ENCODE peak calls at places on chromosome 19, in ten cellular contexts. O is cardiac muscle cell, G is tibial artery, B is suprapubic skin, U is fibroblast of lung, F is spleen, M is body of pancreas, N is endodermal cell, K is uterus, V is stomach. W is an unnamed sample.

GRCh38 chr19:22052644-22053013 is 345 bp downstream of the ZNF257 start:
- DNase-seq in O (no peak), G (no peak), B (no peak), U (no peak), F (peak; percentile 79), M (peak; percentile 35), N (no peak), K (no peak), V (no peak), W (no peak)

GRCh38 chr19:5134683-5135082 is 165.8 kb downstream of the KDM4B start:
- DNase-seq in O (no peak), G (no peak), B (no peak), U (no peak), F (no peak), M (no peak), N (no peak), K (no peak), V (no peak), W (no peak)

GRCh38 chr19:48746738-48747575 is at the start of gene IZUMO1:
- DNase-seq in O (peak; percentile 82), G (peak; percentile 68), B (no peak), U (peak; percentile 87), F (peak; percentile 84), M (peak; percentile 82), N (peak; percentile 95), K (peak; percentile 74), V (peak; percentile 61), W (no peak)

GRCh38 chr19:42370068-42370520 is 20.0 kb downstream of the CNFN start:
- DNase-seq in O (no peak), G (no peak), B (no peak), U (no peak), F (no peak), M (no peak), N (peak; percentile 87), K (no peak), V (no peak), W (peak; percentile 89)

GRCh38 chr19:23509686-23510450 is 114.6 kb upstream of the ZNF91 start:
- DNase-seq in O (no peak), G (no peak), B (no peak), U (no peak), F (no peak), M (no peak), N (no peak), K (no peak), V (no peak), W (no peak)

GRCh38 chr19:50851620-50852019 is 3.1 kb upstream of the KLK3 start:
- DNase-seq in O (no peak), G (no peak), B (no peak), U (no peak), F (no peak), M (no peak), N (no peak), K (no peak), V (no peak), W (no peak)

GRCh38 chr19:45469835-45470146 is 2.0 kb downstream of the FOSB start:
- DNase-seq in O (peak; percentile 95), G (no peak), B (no peak), U (no peak), F (no peak), M (no peak), N (no peak), K (no peak), V (peak; percentile 91), W (no peak)

GRCh38 chr19:11377237-11377636 is 2.8 kb downstream of the SWSAP1 start:
- DNase-seq in O (no peak), G (peak; percentile 63), B (no peak), U (peak; percentile 91), F (no peak), M (peak; percentile 26), N (no peak), K (peak; percentile 84), V (no peak), W (no peak)

GRCh38 chr19:3515891-3516422 is 9.8 kb downstream of the FZR1 start:
- DNase-seq in O (no peak), G (no peak), B (no peak), U (peak; percentile 60), F (no peak), M (no peak), N (no peak), K (no peak), V (no peak), W (no peak)

DNA sequence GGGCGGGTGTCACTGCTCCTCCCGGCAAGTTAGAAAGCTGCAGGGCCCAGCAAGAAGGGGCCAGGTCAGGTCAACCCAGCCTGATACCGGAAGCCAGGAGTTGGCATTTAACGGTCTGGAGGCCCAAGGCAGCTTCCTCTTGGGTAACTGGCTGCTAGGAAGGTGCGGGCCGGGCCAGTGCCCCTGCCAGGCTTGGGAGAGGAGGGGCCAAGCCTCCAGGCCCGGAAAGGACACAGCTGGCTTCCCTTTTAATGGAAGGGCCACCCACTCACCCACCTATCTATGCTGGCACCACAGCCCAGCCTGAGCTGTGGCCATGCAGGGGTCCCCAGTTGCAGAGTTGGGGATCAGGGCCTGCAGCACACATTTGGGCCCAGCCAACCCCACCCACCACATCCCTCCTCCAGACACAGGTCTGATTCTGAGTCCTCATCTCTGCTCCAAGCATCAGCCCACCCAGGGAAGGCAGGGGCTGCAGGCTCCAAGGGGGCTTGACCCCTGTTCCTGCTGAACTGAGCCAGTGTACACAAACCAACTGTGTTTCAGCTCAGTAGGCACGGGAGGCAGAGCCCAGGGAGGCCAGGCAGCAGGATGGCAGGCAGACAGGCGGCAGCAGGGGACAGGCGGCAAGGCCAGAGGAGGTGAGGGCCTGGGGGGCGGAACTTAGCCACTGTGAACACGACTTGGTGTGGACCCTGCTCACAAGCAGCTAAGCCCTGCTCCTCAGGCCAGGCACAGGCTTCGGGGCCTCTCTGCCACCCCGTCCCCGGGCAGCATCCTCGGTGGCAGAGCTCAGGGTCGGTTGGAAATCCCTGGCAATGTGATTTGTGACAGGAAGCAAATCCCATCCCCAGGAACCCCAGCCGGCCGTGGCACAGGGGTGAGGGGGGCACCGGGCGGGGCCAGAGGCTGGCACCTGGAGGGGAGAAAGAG is 40.8 kb downstream of the ZSWIM4 start:
- DNase-seq in O (no peak), G (peak; percentile 64), B (no peak), U (no peak), F (peak; percentile 93), M (no peak), N (peak; percentile 47), K (peak; percentile 50), V (no peak), W (no peak)
- H3K27ac ChIP-seq in O (no peak overlapping the region), G (peak overlapping the region; percentile 99), B (peak overlapping the region; percentile 100), U (peak overlapping the region; percentile 82), F (peak overlapping the region; percentile 100), M (no peak overlapping the region), N (no peak overlapping the region), K (peak overlapping the region; percentile 100), V (peak overlapping the region; percentile 98), W (no peak overlapping the region)

GRCh38 chr19:1968279-1969175 is 27.6 kb downstream of the CSNK1G2 start:
- DNase-seq in O (peak; percentile 11), G (no peak), B (no peak), U (no peak), F (no peak), M (no peak), N (no peak), K (no peak), V (no peak), W (no peak)
- H3K36me3 ChIP-seq in O (no peaks in the 10 kb centered on the region), G (peaks cover 18% of the 10 kb centered on the region), B (peaks cover 25% of the 10 kb centered on the region), U (no peaks in the 10 kb centered on the region), F (peaks cover 22% of the 10 kb centered on the region), M (no peaks in the 10 kb centered on the region), N (peaks cover 16% of the 10 kb centered on the region), K (no peaks in the 10 kb centered on the region), V (peaks cover 39% of the 10 kb centered on the region), W (peaks cover 8% of the 10 kb centered on the region)

DNA sequence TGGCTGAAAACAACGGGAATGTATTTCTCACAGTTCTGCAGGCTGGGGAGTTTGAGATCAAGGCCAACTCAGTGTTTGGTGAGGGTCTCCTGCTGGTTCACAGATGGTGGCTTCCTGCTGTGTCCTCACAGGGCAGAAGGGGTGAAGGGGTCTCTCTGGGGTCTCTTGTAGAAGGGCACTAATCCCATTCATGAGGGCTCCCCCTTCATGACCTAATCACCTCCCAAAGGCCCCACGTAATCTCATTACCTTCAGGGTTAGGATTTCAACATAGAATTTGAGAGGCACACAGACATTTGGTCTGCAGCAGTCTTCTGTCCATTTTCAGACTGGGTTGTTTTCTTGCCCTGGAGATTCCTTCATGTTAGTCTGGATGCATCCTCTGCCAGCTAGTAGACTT is 11.6 kb downstream of the ZNF444 start:
- DNase-seq in O (no peak), G (no peak), B (no peak), U (no peak), F (no peak), M (no peak), N (no peak), K (no peak), V (no peak), W (no peak)
- H3K27ac ChIP-seq in O (no peak overlapping the region), G (no peak overlapping the region), B (no peak overlapping the region), U (no peak overlapping the region), F (no peak overlapping the region), M (peak overlapping the region; percentile 27), N (peak overlapping the region; percentile 5), K (no peak overlapping the region), V (peak overlapping the region; percentile 49), W (no peak overlapping the region)

GRCh38 chr19:32363632-32364031 is 18.2 kb downstream of the ZNF507 start:
- DNase-seq in O (no peak), G (no peak), B (no peak), U (no peak), F (no peak), M (no peak), N (no peak), K (no peak), V (no peak), W (no peak)

GRCh38 chr19:32361574-32362317 is 16.3 kb downstream of the ZNF507 start:
- DNase-seq in O (no peak), G (no peak), B (no peak), U (no peak), F (no peak), M (no peak), N (no peak), K (no peak), V (no peak), W (no peak)

GRCh38 chr19:32364040-32364439 is 18.6 kb downstream of the ZNF507 start:
- DNase-seq in O (no peak), G (no peak), B (no peak), U (no peak), F (no peak), M (no peak), N (no peak), K (no peak), V (no peak), W (no peak)

GRCh38 chr19:32363175-32363574 is 17.8 kb downstream of the ZNF507 start:
- DNase-seq in O (no peak), G (no peak), B (no peak), U (no peak), F (no peak), M (peak; percentile 24), N (no peak), K (no peak), V (no peak), W (no peak)

DNA sequence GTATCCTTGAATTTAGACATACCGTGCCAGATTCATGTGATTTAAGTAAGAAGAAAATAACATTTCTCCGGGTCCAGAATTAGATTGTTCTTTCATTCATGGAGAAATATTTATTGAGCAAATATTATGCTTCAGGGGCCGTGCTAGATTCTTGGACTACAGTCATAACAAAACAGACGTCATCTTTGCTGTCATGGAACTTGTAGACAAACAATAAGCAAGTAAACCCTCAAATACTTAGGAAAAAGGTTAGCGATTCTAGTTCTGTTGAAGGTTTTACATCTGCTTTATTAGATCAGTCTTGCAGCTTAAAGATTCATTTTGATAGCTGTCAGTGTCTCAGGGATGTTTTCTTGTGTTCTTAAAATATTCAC is 16.9 kb downstream of the ZNF507 start:
- DNase-seq in O (no peak), G (no peak), B (no peak), U (no peak), F (no peak), M (no peak), N (no peak), K (no peak), V (no peak), W (no peak)
- H3K36me3 ChIP-seq in O (peaks cover 51% of the 10 kb centered on the region), G (peaks cover 31% of the 10 kb centered on the region), B (peaks cover 39% of the 10 kb centered on the region), U (peaks cover 2% of the 10 kb centered on the region), F (peaks cover 76% of the 10 kb centered on the region), M (no peaks in the 10 kb centered on the region), N (peaks cover 67% of the 10 kb centered on the region), K (no peaks in the 10 kb centered on the region), V (peaks cover 82% of the 10 kb centered on the region), W (no peaks in the 10 kb centered on the region)